ENCODE peak calls at places on chromosome 3, in five cellular contexts. D is psoas muscle, W is 8988T, P is GM06990, M is posterior cingulate gyrus. Q is an unnamed sample.

GRCh38 chr3:158859362-158859761 is 57.5 kb downstream of the MFSD1 start:
- DNase-seq in D (no peak), W (no peak), P (no peak), M (no peak), Q (no peak)

GRCh38 chr3:59774613-59775012 is 724.8 kb upstream of the CFAP20DC start:
- DNase-seq in D (no peak), W (no peak), P (no peak), M (no peak), Q (no peak)

GRCh38 chr3:63687569-63688233 is 35.2 kb downstream of the SNTN start:
- DNase-seq in D (no peak), W (no peak), P (no peak), M (no peak), Q (no peak)

GRCh38 chr3:194123735-194124134 is 12.2 kb upstream of the HES1 start:
- DNase-seq in D (no peak), W (no peak), P (no peak), M (no peak), Q (no peak)

GRCh38 chr3:173587055-173587454 is 189.5 kb downstream of the NLGN1 start:
- DNase-seq in D (no peak), W (no peak), P (no peak), M (no peak), Q (no peak)

GRCh38 chr3:52257911-52258310 is 12.4 kb downstream of the PPM1M start:
- DNase-seq in D (no peak), W (no peak), P (no peak), M (no peak), Q (no peak)

GRCh38 chr3:58117561-58118305 is 93.0 kb downstream of the DNASE1L3 start:
- DNase-seq in D (no peak), W (no peak), P (no peak), M (peak), Q (no peak)

GRCh38 chr3:117910820-117911524 is 1123.7 kb downstream of the IGSF11 start:
- DNase-seq in D (no peak), W (no peak), P (no peak), M (no peak), Q (no peak)

GRCh38 chr3:140599496-140599895 is 78.4 kb upstream of the TRIM42 start:
- DNase-seq in D (no peak), W (no peak), P (no peak), M (no peak), Q (no peak)

GRCh38 chr3:177345049-177345972 is 148.0 kb upstream of the TBL1XR1 start:
- DNase-seq in D (peak), W (peak), P (no peak), M (peak), Q (no peak)

GRCh38 chr3:18423401-18424212 is 1.5 kb downstream of the SATB1 start:
- DNase-seq in D (no peak), W (no peak), P (peak), M (peak), Q (peak)

GRCh38 chr3:184730924-184731323 is 19.1 kb upstream of the MAGEF1 start:
- DNase-seq in D (no peak), W (no peak), P (no peak), M (no peak), Q (no peak)

GRCh38 chr3:81744366-81744765 is 17.1 kb downstream of the GBE1 start:
- DNase-seq in D (no peak), W (no peak), P (no peak), M (no peak), Q (no peak)

GRCh38 chr3:42012935-42013651 is 51.2 kb upstream of the ULK4 start:
- DNase-seq in D (peak), W (peak), P (peak), M (peak), Q (peak)

GRCh38 chr3:46713898-46714552 is 3.6 kb downstream of the PRSS50 start:
- DNase-seq in D (peak), W (peak), P (peak), M (peak), Q (peak)

GRCh38 chr3:188664795-188665194 is 507.0 kb upstream of the TPRG1 start:
- DNase-seq in D (no peak), W (peak), P (no peak), M (no peak), Q (no peak)

Q was measured in GM12864.